ENCODE peak calls at places on chromosomes 2 and 18, in four cellular contexts. One of them, this sample, is unnamed.

GRCh38 chr2:31962757-31963361 is 47.9 kb downstream of the MEMO1 start:
- DNase-seq in right cardiac atrium: peak; percentile 18
- DNase-seq in thoracic aorta: no peak
- DNase-seq in cardiac muscle cell: no peak
- DNase-seq in this sample: no peak

GRCh38 chr18:45670281-45670962 is 53.6 kb upstream of the SLC14A1 start:
- DNase-seq in thoracic aorta: no peak
- DNase-seq in cardiac muscle cell: no peak
- DNase-seq in right cardiac atrium: peak; percentile 60
- DNase-seq in this sample: no peak

GRCh38 chr2:154698238-154698788 is at the start of gene KCNJ3:
- DNase-seq in cardiac muscle cell: peak; percentile 30
- DNase-seq in right cardiac atrium: no peak
- DNase-seq in thoracic aorta: no peak
- DNase-seq in this sample: no peak

GRCh38 chr2:96906719-96907404 is 37.0 kb upstream of the SEMA4C start:
- DNase-seq in cardiac muscle cell: no peak
- DNase-seq in right cardiac atrium: peak; percentile 70
- DNase-seq in thoracic aorta: peak; percentile 66
- DNase-seq in this sample: peak; percentile 29

GRCh38 chr2:206665251-206665650 is 23.0 kb downstream of the FAM237A start:
- DNase-seq in thoracic aorta: no peak
- DNase-seq in right cardiac atrium: no peak
- DNase-seq in cardiac muscle cell: no peak
- DNase-seq in this sample: no peak

GRCh38 chr2:121309801-121310200 is 24.8 kb upstream of the TFCP2L1 start:
- DNase-seq in cardiac muscle cell: no peak
- DNase-seq in thoracic aorta: no peak
- DNase-seq in right cardiac atrium: no peak
- DNase-seq in this sample: no peak

GRCh38 chr2:167492486-167492885 is 604.2 kb downstream of the XIRP2 start:
- DNase-seq in right cardiac atrium: no peak
- DNase-seq in cardiac muscle cell: no peak
- DNase-seq in thoracic aorta: no peak
- DNase-seq in this sample: no peak

GRCh38 chr2:239253264-239253663 is 147.6 kb downstream of the HDAC4 start:
- DNase-seq in cardiac muscle cell: no peak
- DNase-seq in thoracic aorta: no peak
- DNase-seq in right cardiac atrium: no peak
- DNase-seq in this sample: no peak

GRCh38 chr2:890791-891190 is 59.9 kb upstream of the SNTG2 start:
- DNase-seq in cardiac muscle cell: no peak
- DNase-seq in right cardiac atrium: no peak
- DNase-seq in thoracic aorta: no peak
- DNase-seq in this sample: no peak

GRCh38 chr2:80896576-80896975 is 592.0 kb upstream of the LRRTM1 start:
- DNase-seq in cardiac muscle cell: peak; percentile 5
- DNase-seq in right cardiac atrium: no peak
- DNase-seq in thoracic aorta: no peak
- DNase-seq in this sample: no peak

GRCh38 chr2:148967484-148967883 is 71.0 kb upstream of the LYPD6B start:
- DNase-seq in right cardiac atrium: no peak
- DNase-seq in cardiac muscle cell: no peak
- DNase-seq in thoracic aorta: no peak
- DNase-seq in this sample: no peak

GRCh38 chr2:157592983-157593382 is 35.7 kb downstream of the ACVR1C start:
- DNase-seq in right cardiac atrium: no peak
- DNase-seq in cardiac muscle cell: no peak
- DNase-seq in thoracic aorta: no peak
- DNase-seq in this sample: peak; percentile 24

GRCh38 chr2:203869610-203870042 is 2.1 kb downstream of the CTLA4 start:
- DNase-seq in thoracic aorta: no peak
- DNase-seq in right cardiac atrium: no peak
- DNase-seq in cardiac muscle cell: no peak
- DNase-seq in this sample: no peak

GRCh38 chr2:8475349-8476045 is 206.4 kb upstream of the ID2 start:
- DNase-seq in thoracic aorta: no peak
- DNase-seq in right cardiac atrium: no peak
- DNase-seq in cardiac muscle cell: no peak
- DNase-seq in this sample: no peak

GRCh38 chr2:237254369-237254861 is 159.5 kb downstream of the COL6A3 start:
- DNase-seq in right cardiac atrium: no peak
- DNase-seq in cardiac muscle cell: peak; percentile 2
- DNase-seq in thoracic aorta: no peak
- DNase-seq in this sample: no peak

GRCh38 chr2:33213648-33214047 is 262.8 kb upstream of the RASGRP3 start:
- DNase-seq in thoracic aorta: no peak
- DNase-seq in cardiac muscle cell: no peak
- DNase-seq in right cardiac atrium: no peak
- DNase-seq in this sample: no peak
- H3K4me1 ChIP-seq in thoracic aorta: peaks cover 97% of the 10 kb centered on the region
- H3K4me1 ChIP-seq in cardiac muscle cell: peaks cover 27% of the 10 kb centered on the region
- H3K4me1 ChIP-seq in right cardiac atrium: peaks cover 12% of the 10 kb centered on the region
- H3K4me1 ChIP-seq in this sample: no peaks in the 10 kb centered on the region

GRCh38 chr2:101617188-101617587 is 80.3 kb upstream of the MAP4K4 start:
- DNase-seq in right cardiac atrium: no peak
- DNase-seq in cardiac muscle cell: no peak
- DNase-seq in thoracic aorta: no peak
- DNase-seq in this sample: no peak
- H3K4me1 ChIP-seq in right cardiac atrium: no peaks in the 10 kb centered on the region
- H3K4me1 ChIP-seq in cardiac muscle cell: no peaks in the 10 kb centered on the region
- H3K4me1 ChIP-seq in thoracic aorta: no peaks in the 10 kb centered on the region
- H3K4me1 ChIP-seq in this sample: no peaks in the 10 kb centered on the region

GRCh38 chr2:101518470-101519172 is 43.7 kb upstream of the RFX8 start:
- DNase-seq in cardiac muscle cell: peak; percentile 61
- DNase-seq in thoracic aorta: no peak
- DNase-seq in right cardiac atrium: no peak
- DNase-seq in this sample: peak; percentile 60
- H3K4me1 ChIP-seq in cardiac muscle cell: no peaks in the 10 kb centered on the region
- H3K4me1 ChIP-seq in thoracic aorta: peaks cover 33% of the 10 kb centered on the region
- H3K4me1 ChIP-seq in right cardiac atrium: no peaks in the 10 kb centered on the region
- H3K4me1 ChIP-seq in this sample: peaks cover 3% of the 10 kb centered on the region

GRCh38 chr2:118124293-118124891 is 36.1 kb downstream of the INSIG2 start:
- DNase-seq in cardiac muscle cell: no peak
- DNase-seq in right cardiac atrium: no peak
- DNase-seq in thoracic aorta: no peak
- DNase-seq in this sample: no peak
- H3K4me1 ChIP-seq in cardiac muscle cell: no peaks in the 10 kb centered on the region
- H3K4me1 ChIP-seq in right cardiac atrium: no peaks in the 10 kb centered on the region
- H3K4me1 ChIP-seq in thoracic aorta: peaks cover 38% of the 10 kb centered on the region
- H3K4me1 ChIP-seq in this sample: no peaks in the 10 kb centered on the region

DNA sequence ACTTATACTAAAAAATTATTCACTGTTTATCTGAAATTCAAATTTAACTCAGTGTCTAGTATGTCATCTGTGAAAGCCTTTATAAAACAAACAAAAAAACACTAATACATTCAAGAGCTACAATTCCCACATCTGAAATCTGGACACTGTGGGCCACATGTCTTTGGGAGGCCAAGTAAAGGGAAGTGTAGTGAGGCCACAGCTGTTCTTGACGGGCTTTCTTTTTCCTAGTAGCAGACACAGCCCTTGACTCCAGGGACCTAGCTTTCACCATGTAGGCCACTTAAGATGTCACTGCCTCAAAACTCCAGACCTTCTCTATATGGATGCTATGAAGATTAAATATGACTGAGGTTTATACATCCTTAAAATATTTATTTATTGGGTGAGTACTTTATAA is 91.1 kb downstream of the RBMS1 start:
- DNase-seq in thoracic aorta: no peak
- DNase-seq in cardiac muscle cell: peak; percentile 27
- DNase-seq in right cardiac atrium: peak; percentile 13
- DNase-seq in this sample: no peak
- H3K4me1 ChIP-seq in thoracic aorta: peaks cover 65% of the 10 kb centered on the region
- H3K4me1 ChIP-seq in cardiac muscle cell: peaks cover 44% of the 10 kb centered on the region
- H3K4me1 ChIP-seq in right cardiac atrium: peaks cover 17% of the 10 kb centered on the region
- H3K4me1 ChIP-seq in this sample: peaks cover 86% of the 10 kb centered on the region

DNA sequence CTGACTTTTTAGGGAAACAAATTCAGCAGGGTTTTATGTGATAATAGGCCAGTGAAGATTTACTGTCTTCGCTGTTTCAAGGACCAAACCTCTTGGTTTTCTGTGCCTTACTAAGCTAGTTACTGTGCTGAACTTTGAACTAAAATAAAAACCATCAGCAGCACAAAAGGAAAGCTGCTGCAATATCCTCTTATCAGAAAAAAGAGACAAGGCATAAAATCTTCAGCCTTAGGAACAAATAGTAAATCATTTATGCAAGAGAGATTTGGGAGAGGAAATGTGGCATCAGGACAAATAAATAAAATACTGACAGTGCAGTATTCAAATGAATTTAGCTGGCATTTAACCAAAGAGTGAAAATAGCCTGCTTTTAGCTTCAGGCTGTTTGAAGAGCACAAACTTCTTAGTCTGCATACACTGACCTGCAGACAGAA is 64.1 kb upstream of the EHBP1 start:
- DNase-seq in right cardiac atrium: no peak
- DNase-seq in thoracic aorta: no peak
- DNase-seq in cardiac muscle cell: no peak
- DNase-seq in this sample: peak; percentile 46
- H3K4me1 ChIP-seq in right cardiac atrium: peaks cover 3% of the 10 kb centered on the region
- H3K4me1 ChIP-seq in thoracic aorta: no peaks in the 10 kb centered on the region
- H3K4me1 ChIP-seq in cardiac muscle cell: peaks cover 25% of the 10 kb centered on the region
- H3K4me1 ChIP-seq in this sample: peaks cover 10% of the 10 kb centered on the region

GRCh38 chr2:85582467-85582866 is 1.8 kb upstream of the VAMP5 start:
- DNase-seq in thoracic aorta: no peak
- DNase-seq in right cardiac atrium: no peak
- DNase-seq in cardiac muscle cell: no peak
- DNase-seq in this sample: no peak

GRCh38 chr2:85585781-85586105 is 1.5 kb downstream of the VAMP5 start:
- DNase-seq in cardiac muscle cell: no peak
- DNase-seq in right cardiac atrium: no peak
- DNase-seq in thoracic aorta: no peak
- DNase-seq in this sample: no peak

GRCh38 chr2:85584857-85585780 is 888 bp downstream of the VAMP5 start:
- DNase-seq in cardiac muscle cell: no peak
- DNase-seq in right cardiac atrium: peak; percentile 50
- DNase-seq in thoracic aorta: no peak
- DNase-seq in this sample: no peak

GRCh38 chr2:85583667-85584353 is 421 bp upstream of the VAMP5 start:
- DNase-seq in right cardiac atrium: no peak
- DNase-seq in cardiac muscle cell: no peak
- DNase-seq in thoracic aorta: no peak
- DNase-seq in this sample: no peak

GRCh38 chr2:85584354-85584856 is at the start of gene VAMP5:
- DNase-seq in thoracic aorta: no peak
- DNase-seq in right cardiac atrium: peak; percentile 55
- DNase-seq in cardiac muscle cell: no peak
- DNase-seq in this sample: no peak
- H3K4me1 ChIP-seq in thoracic aorta: peaks cover 67% of the 10 kb centered on the region
- H3K4me1 ChIP-seq in right cardiac atrium: peaks cover 23% of the 10 kb centered on the region
- H3K4me1 ChIP-seq in cardiac muscle cell: peaks cover 25% of the 10 kb centered on the region
- H3K4me1 ChIP-seq in this sample: peaks cover 24% of the 10 kb centered on the region